ENCODE peak calls at places on chromosomes 6 and 20, in ten cellular contexts. One of them, this sample, is unnamed.

GRCh38 chr6:13788820-13789219 is 25.5 kb downstream of the MCUR1 start:
- DNase-seq in ecto neural progenitor cell: no peak
- DNase-seq in activated naive CD8-positive, alpha-beta T cell treated with anti-CD3 and anti-CD28 coated beads for 36 hours: no peak
- DNase-seq in HFF-Myc: no peak
- DNase-seq in T47D: no peak
- DNase-seq in aorta: no peak
- DNase-seq in ureter: no peak
- DNase-seq in neuronal stem cell: no peak
- DNase-seq in glutamatergic neuron: no peak
- DNase-seq in ovary: no peak
- DNase-seq in this sample: no peak

GRCh38 chr20:12180107-12180661 is 262.5 kb downstream of the BTBD3 start:
- DNase-seq in ecto neural progenitor cell: no peak
- DNase-seq in activated naive CD8-positive, alpha-beta T cell treated with anti-CD3 and anti-CD28 coated beads for 36 hours: no peak
- DNase-seq in HFF-Myc: no peak
- DNase-seq in T47D: no peak
- DNase-seq in aorta: no peak
- DNase-seq in ureter: no peak
- DNase-seq in neuronal stem cell: no peak
- DNase-seq in glutamatergic neuron: no peak
- DNase-seq in ovary: no peak
- DNase-seq in this sample: no peak

GRCh38 chr6:134117409-134117808 is 65.0 kb upstream of the SLC2A12 start:
- DNase-seq in ecto neural progenitor cell: no peak
- DNase-seq in activated naive CD8-positive, alpha-beta T cell treated with anti-CD3 and anti-CD28 coated beads for 36 hours: no peak
- DNase-seq in HFF-Myc: no peak
- DNase-seq in T47D: peak; percentile 82
- DNase-seq in aorta: no peak
- DNase-seq in ureter: no peak
- DNase-seq in neuronal stem cell: no peak
- DNase-seq in glutamatergic neuron: peak; percentile 64
- DNase-seq in ovary: no peak
- DNase-seq in this sample: peak; percentile 22

GRCh38 chr20:46562373-46563169 is 12.1 kb upstream of the OCSTAMP start:
- DNase-seq in ecto neural progenitor cell: peak; percentile 83
- DNase-seq in activated naive CD8-positive, alpha-beta T cell treated with anti-CD3 and anti-CD28 coated beads for 36 hours: peak; percentile 59
- DNase-seq in HFF-Myc: peak; percentile 42
- DNase-seq in T47D: peak; percentile 84
- DNase-seq in aorta: no peak
- DNase-seq in ureter: peak; percentile 75
- DNase-seq in neuronal stem cell: peak; percentile 76
- DNase-seq in glutamatergic neuron: peak; percentile 83
- DNase-seq in ovary: peak; percentile 72
- DNase-seq in this sample: peak; percentile 19

GRCh38 chr6:118780728-118781127 is 113.2 kb upstream of the ASF1A start:
- DNase-seq in ecto neural progenitor cell: no peak
- DNase-seq in activated naive CD8-positive, alpha-beta T cell treated with anti-CD3 and anti-CD28 coated beads for 36 hours: no peak
- DNase-seq in HFF-Myc: no peak
- DNase-seq in T47D: no peak
- DNase-seq in aorta: no peak
- DNase-seq in ureter: no peak
- DNase-seq in neuronal stem cell: no peak
- DNase-seq in glutamatergic neuron: no peak
- DNase-seq in ovary: no peak
- DNase-seq in this sample: no peak

GRCh38 chr20:34951652-34952051 is 4.0 kb downstream of the GSS start:
- DNase-seq in ecto neural progenitor cell: no peak
- DNase-seq in activated naive CD8-positive, alpha-beta T cell treated with anti-CD3 and anti-CD28 coated beads for 36 hours: no peak
- DNase-seq in HFF-Myc: no peak
- DNase-seq in T47D: no peak
- DNase-seq in aorta: no peak
- DNase-seq in ureter: no peak
- DNase-seq in neuronal stem cell: no peak
- DNase-seq in glutamatergic neuron: no peak
- DNase-seq in ovary: no peak
- DNase-seq in this sample: no peak

GRCh38 chr6:18269253-18269652 is 4.9 kb upstream of the DEK start:
- DNase-seq in ecto neural progenitor cell: no peak
- DNase-seq in activated naive CD8-positive, alpha-beta T cell treated with anti-CD3 and anti-CD28 coated beads for 36 hours: no peak
- DNase-seq in HFF-Myc: peak; percentile 74
- DNase-seq in T47D: peak; percentile 31
- DNase-seq in aorta: no peak
- DNase-seq in ureter: no peak
- DNase-seq in neuronal stem cell: no peak
- DNase-seq in glutamatergic neuron: no peak
- DNase-seq in ovary: no peak
- DNase-seq in this sample: peak; percentile 58

GRCh38 chr6:33622456-33623431 is 1.6 kb downstream of the ITPR3 start:
- DNase-seq in ecto neural progenitor cell: peak; percentile 48
- DNase-seq in activated naive CD8-positive, alpha-beta T cell treated with anti-CD3 and anti-CD28 coated beads for 36 hours: no peak
- DNase-seq in HFF-Myc: no peak
- DNase-seq in T47D: no peak
- DNase-seq in aorta: no peak
- DNase-seq in ureter: no peak
- DNase-seq in neuronal stem cell: no peak
- DNase-seq in glutamatergic neuron: no peak
- DNase-seq in ovary: no peak
- DNase-seq in this sample: no peak

GRCh38 chr6:106967936-106968555 is 6.5 kb downstream of the CD24 start:
- DNase-seq in ecto neural progenitor cell: no peak
- DNase-seq in activated naive CD8-positive, alpha-beta T cell treated with anti-CD3 and anti-CD28 coated beads for 36 hours: no peak
- DNase-seq in HFF-Myc: no peak
- DNase-seq in T47D: no peak
- DNase-seq in aorta: no peak
- DNase-seq in ureter: no peak
- DNase-seq in neuronal stem cell: no peak
- DNase-seq in glutamatergic neuron: no peak
- DNase-seq in ovary: no peak
- DNase-seq in this sample: no peak

GRCh38 chr20:363319-364078 is 16.6 kb downstream of the NRSN2 start:
- DNase-seq in ecto neural progenitor cell: no peak
- DNase-seq in activated naive CD8-positive, alpha-beta T cell treated with anti-CD3 and anti-CD28 coated beads for 36 hours: no peak
- DNase-seq in HFF-Myc: no peak
- DNase-seq in T47D: no peak
- DNase-seq in aorta: no peak
- DNase-seq in ureter: peak; percentile 57
- DNase-seq in neuronal stem cell: no peak
- DNase-seq in glutamatergic neuron: no peak
- DNase-seq in ovary: no peak
- DNase-seq in this sample: no peak

GRCh38 chr20:49786671-49787370 is 25.8 kb upstream of the SLC9A8 start:
- DNase-seq in ecto neural progenitor cell: no peak
- DNase-seq in activated naive CD8-positive, alpha-beta T cell treated with anti-CD3 and anti-CD28 coated beads for 36 hours: no peak
- DNase-seq in HFF-Myc: no peak
- DNase-seq in T47D: peak; percentile 54
- DNase-seq in aorta: no peak
- DNase-seq in ureter: no peak
- DNase-seq in neuronal stem cell: no peak
- DNase-seq in glutamatergic neuron: no peak
- DNase-seq in ovary: no peak
- DNase-seq in this sample: no peak

GRCh38 chr6:54255881-54256280 is 52.4 kb upstream of the TINAG start:
- DNase-seq in ecto neural progenitor cell: no peak
- DNase-seq in activated naive CD8-positive, alpha-beta T cell treated with anti-CD3 and anti-CD28 coated beads for 36 hours: no peak
- DNase-seq in HFF-Myc: no peak
- DNase-seq in T47D: no peak
- DNase-seq in aorta: no peak
- DNase-seq in ureter: no peak
- DNase-seq in neuronal stem cell: no peak
- DNase-seq in glutamatergic neuron: no peak
- DNase-seq in ovary: no peak
- DNase-seq in this sample: peak; percentile 15

GRCh38 chr6:15690451-15690961 is 27.7 kb upstream of the DTNBP1 start:
- DNase-seq in ecto neural progenitor cell: no peak
- DNase-seq in activated naive CD8-positive, alpha-beta T cell treated with anti-CD3 and anti-CD28 coated beads for 36 hours: no peak
- DNase-seq in HFF-Myc: no peak
- DNase-seq in T47D: peak; percentile 23
- DNase-seq in aorta: no peak
- DNase-seq in ureter: no peak
- DNase-seq in neuronal stem cell: no peak
- DNase-seq in glutamatergic neuron: no peak
- DNase-seq in ovary: no peak
- DNase-seq in this sample: no peak

This sample was measured in astrocyte.